ENCODE peak calls at places on chromosome 16, in six cellular contexts. C is OCI-LY7, D is fibroblast of lung, Q is tibial nerve, G is lower leg skin, M is AG10803. V is an unnamed sample.

GRCh38 chr16:4500283-4500682 is 24.1 kb downstream of the HMOX2 start:
- DNase-seq in C (no peak), D (peak), Q (no peak), G (no peak), M (peak), V (peak)

GRCh38 chr16:73049051-73049910 is 1.4 kb upstream of the ZFHX3 start:
- DNase-seq in C (no peak), D (no peak), Q (no peak), G (no peak), M (no peak), V (no peak)

GRCh38 chr16:23518435-23518891 is 8.2 kb upstream of the GGA2 start:
- DNase-seq in C (peak), D (no peak), Q (no peak), G (no peak), M (no peak), V (no peak)

GRCh38 chr16:9256196-9256595 is 164.8 kb downstream of the HAPSTR1 start:
- DNase-seq in C (peak), D (no peak), Q (no peak), G (no peak), M (no peak), V (peak)

GRCh38 chr16:10611825-10612342 is 31.5 kb upstream of the EMP2 start:
- DNase-seq in C (no peak), D (no peak), Q (no peak), G (no peak), M (no peak), V (no peak)

GRCh38 chr16:24018485-24018884 is 182.7 kb downstream of the PRKCB start:
- DNase-seq in C (no peak), D (no peak), Q (no peak), G (peak), M (no peak), V (no peak)

GRCh38 chr16:30621765-30622164 is 11.6 kb upstream of the ZNF689 start:
- DNase-seq in C (no peak), D (peak), Q (no peak), G (no peak), M (peak), V (peak)

GRCh38 chr16:23020084-23020483 is 129.2 kb downstream of the USP31 start:
- DNase-seq in C (no peak), D (no peak), Q (no peak), G (peak), M (no peak), V (no peak)

GRCh38 chr16:87959391-87959968 is 8.2 kb downstream of the BANP start:
- DNase-seq in C (no peak), D (no peak), Q (no peak), G (no peak), M (no peak), V (no peak)

GRCh38 chr16:60989592-60989991 is 1046.6 kb downstream of the CDH8 start:
- DNase-seq in C (no peak), D (peak), Q (no peak), G (no peak), M (no peak), V (no peak)

GRCh38 chr16:21183995-21184394 is 25.5 kb downstream of the LDAF1 start:
- DNase-seq in C (no peak), D (no peak), Q (no peak), G (no peak), M (no peak), V (no peak)

GRCh38 chr16:89100601-89101302 is 7.1 kb downstream of the ACSF3 start:
- DNase-seq in C (no peak), D (no peak), Q (no peak), G (no peak), M (no peak), V (no peak)

GRCh38 chr16:72847187-72848044 is 200.5 kb downstream of the ZFHX3 start:
- DNase-seq in C (peak), D (no peak), Q (no peak), G (peak), M (peak), V (peak)

GRCh38 chr16:82038941-82039340 is 3.9 kb downstream of the HSD17B2 start:
- DNase-seq in C (no peak), D (no peak), Q (no peak), G (no peak), M (no peak), V (no peak)

GRCh38 chr16:28212532-28212873 is 738 bp upstream of the XPO6 start:
- DNase-seq in C (no peak), D (peak), Q (no peak), G (no peak), M (peak), V (peak)

GRCh38 chr16:13453325-13453724 is 466.6 kb upstream of the ERCC4 start:
- DNase-seq in C (no peak), D (peak), Q (no peak), G (no peak), M (peak), V (peak)

GRCh38 chr16:83115491-83116232 is 488.9 kb downstream of the CDH13 start:
- DNase-seq in C (peak), D (no peak), Q (no peak), G (no peak), M (no peak), V (no peak)

GRCh38 chr16:88533381-88533831 is 36.8 kb upstream of the ZC3H18 start:
- DNase-seq in C (no peak), D (peak), Q (no peak), G (no peak), M (peak), V (peak)

GRCh38 chr16:4176794-4177438 is 60.7 kb upstream of the ADCY9 start:
- DNase-seq in C (peak), D (peak), Q (no peak), G (no peak), M (peak), V (peak)

GRCh38 chr16:80996688-80997138 is 10.0 kb downstream of the CMC2 start:
- DNase-seq in C (no peak), D (no peak), Q (no peak), G (no peak), M (no peak), V (no peak)

GRCh38 chr16:58137581-58137980 is 8.4 kb upstream of the CFAP20 start:
- DNase-seq in C (no peak), D (no peak), Q (no peak), G (no peak), M (no peak), V (no peak)

GRCh38 chr16:87874639-87875472 is 5.5 kb upstream of the SLC7A5 start:
- DNase-seq in C (no peak), D (no peak), Q (no peak), G (no peak), M (no peak), V (no peak)

GRCh38 chr16:87702325-87702811 is 63.4 kb downstream of the KLHDC4 start:
- DNase-seq in C (peak), D (no peak), Q (no peak), G (no peak), M (no peak), V (peak)

GRCh38 chr16:65490296-65490695 is 368.4 kb upstream of the CDH11 start:
- DNase-seq in C (no peak), D (no peak), Q (no peak), G (no peak), M (no peak), V (no peak)
- TF ChIP-seq CTCF in C (no peak), D (no peak), Q (no peak), G (no peak), M (no peak), V (no peak)

DNA sequence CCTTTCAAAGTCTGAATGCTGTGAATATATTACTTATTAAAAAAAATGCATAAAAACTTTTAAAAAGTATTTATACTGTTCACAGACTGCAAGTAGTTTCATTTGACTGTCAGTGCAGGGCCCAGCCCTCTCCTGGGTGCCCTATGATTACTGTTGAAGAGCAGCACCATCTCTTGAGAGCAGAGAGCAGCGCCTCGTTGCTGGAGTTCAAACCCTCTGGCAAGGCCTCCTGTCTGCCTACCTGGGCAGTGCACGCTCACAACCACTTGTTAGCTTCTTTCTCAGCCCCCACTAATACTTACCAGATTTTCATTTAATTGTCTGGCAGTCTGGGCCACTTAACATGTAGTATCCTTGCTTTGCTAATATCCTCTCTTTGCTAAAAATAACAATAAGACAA is 233.4 kb downstream of the PHKB start:
- DNase-seq in C (peak), D (no peak), Q (no peak), G (no peak), M (no peak), V (no peak)
- TF ChIP-seq CTCF in C (no peak), D (no peak), Q (no peak), G (no peak), M (no peak), V (no peak)

DNA sequence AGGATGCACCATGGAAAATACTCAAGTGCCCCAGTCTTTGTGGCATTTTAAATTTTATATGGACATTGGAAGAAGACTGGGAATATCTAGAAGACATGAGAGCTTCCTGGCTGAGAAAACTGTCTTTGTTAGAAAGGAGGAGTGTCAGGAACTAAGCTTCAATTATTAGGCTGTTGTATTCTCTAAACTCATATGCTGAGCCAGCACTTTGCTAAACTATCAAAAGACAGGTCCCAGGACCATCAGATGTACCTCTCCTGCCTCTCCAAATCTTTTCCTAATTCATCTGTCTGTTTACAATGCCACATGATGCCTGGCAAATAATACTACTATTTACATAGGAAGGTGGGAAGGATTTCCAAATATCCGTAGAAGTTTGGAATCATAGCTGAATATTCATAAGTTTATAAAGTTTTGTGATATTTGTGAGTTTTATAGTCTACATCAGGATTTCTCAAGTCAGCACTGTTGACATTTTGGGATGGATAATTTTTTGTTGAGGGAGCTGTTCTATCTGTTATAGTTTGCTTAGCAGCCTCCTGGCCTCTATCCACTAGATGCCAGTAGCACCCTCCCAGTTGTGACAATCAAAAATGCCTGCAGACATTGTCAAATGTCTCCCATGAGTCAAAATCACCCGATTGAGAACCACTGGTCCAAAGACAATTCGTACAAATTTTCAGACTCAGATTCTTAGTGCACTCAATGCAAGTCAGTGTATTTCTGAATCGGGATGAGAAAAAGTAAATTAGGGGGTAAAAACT is 61.2 kb upstream of the NETO2 start:
- DNase-seq in C (no peak), D (no peak), Q (no peak), G (no peak), M (no peak), V (no peak)
- TF ChIP-seq CTCF in C (peak), D (no peak), Q (no peak), G (no peak), M (no peak), V (no peak)

GRCh38 chr16:50627419-50627818 is 53.7 kb downstream of the SNX20 start:
- DNase-seq in C (peak), D (peak), Q (peak), G (no peak), M (peak), V (peak)
- TF ChIP-seq CTCF in C (peak), D (peak), Q (peak), G (no peak), M (peak), V (peak)

GRCh38 chr16:71479420-71479819 is 9.7 kb downstream of the ZNF19 start:
- DNase-seq in C (peak), D (no peak), Q (no peak), G (no peak), M (no peak), V (peak)
- TF ChIP-seq CTCF in C (peak), D (peak), Q (no peak), G (no peak), M (peak), V (peak)

GRCh38 chr16:67458121-67458641 is 22.8 kb downstream of the ATP6V0D1 start:
- DNase-seq in C (no peak), D (no peak), Q (no peak), G (no peak), M (no peak), V (no peak)

GRCh38 chr16:67454852-67455251 is 23.9 kb downstream of the HSD11B2 start:
- DNase-seq in C (no peak), D (no peak), Q (no peak), G (no peak), M (no peak), V (no peak)

GRCh38 chr16:67457611-67458010 is 23.3 kb downstream of the ATP6V0D1 start:
- DNase-seq in C (no peak), D (no peak), Q (no peak), G (no peak), M (no peak), V (no peak)

GRCh38 chr16:67454104-67454503 is 23.2 kb downstream of the HSD11B2 start:
- DNase-seq in C (no peak), D (no peak), Q (no peak), G (no peak), M (no peak), V (no peak)

DNA sequence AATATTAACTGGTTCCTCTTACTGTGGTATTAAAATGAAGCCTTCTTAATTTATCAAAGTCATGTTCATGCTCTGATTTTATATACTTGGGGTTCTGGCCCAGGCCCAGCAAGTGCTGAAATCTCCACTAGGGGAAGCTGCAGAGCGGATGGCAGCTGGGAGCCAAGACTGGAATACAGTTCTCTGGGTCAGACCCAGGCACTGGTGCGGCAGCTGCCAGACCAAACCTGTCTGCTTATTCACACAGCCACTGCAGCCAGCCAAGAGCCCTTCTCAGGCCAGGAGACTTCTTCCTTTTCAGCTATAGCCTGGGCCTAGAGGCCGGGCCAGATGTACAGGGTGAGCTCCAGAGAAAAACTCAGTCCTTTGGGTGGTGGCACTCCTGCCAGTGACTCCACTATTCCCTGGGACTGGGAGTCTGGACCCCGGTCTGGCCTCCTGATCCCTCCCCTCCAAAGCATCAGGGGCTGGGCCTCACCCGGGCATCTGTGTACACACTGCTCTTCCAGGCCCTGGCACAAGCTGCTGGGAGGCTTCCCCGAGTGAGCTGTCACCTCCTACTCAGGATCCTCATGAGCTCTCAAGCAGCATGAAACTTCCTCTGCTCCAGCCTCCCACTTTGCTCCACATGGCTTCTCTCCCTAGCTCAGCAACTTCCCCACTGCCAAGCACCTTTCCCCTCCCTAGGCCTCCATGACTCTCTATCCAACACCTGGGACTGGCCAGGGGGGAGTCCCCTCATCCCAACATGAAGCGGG is 24.4 kb downstream of the ATP6V0D1 start:
- DNase-seq in C (no peak), D (peak), Q (no peak), G (no peak), M (peak), V (peak)
- TF ChIP-seq CTCF in C (peak), D (peak), Q (peak), G (no peak), M (peak), V (peak)

DNA sequence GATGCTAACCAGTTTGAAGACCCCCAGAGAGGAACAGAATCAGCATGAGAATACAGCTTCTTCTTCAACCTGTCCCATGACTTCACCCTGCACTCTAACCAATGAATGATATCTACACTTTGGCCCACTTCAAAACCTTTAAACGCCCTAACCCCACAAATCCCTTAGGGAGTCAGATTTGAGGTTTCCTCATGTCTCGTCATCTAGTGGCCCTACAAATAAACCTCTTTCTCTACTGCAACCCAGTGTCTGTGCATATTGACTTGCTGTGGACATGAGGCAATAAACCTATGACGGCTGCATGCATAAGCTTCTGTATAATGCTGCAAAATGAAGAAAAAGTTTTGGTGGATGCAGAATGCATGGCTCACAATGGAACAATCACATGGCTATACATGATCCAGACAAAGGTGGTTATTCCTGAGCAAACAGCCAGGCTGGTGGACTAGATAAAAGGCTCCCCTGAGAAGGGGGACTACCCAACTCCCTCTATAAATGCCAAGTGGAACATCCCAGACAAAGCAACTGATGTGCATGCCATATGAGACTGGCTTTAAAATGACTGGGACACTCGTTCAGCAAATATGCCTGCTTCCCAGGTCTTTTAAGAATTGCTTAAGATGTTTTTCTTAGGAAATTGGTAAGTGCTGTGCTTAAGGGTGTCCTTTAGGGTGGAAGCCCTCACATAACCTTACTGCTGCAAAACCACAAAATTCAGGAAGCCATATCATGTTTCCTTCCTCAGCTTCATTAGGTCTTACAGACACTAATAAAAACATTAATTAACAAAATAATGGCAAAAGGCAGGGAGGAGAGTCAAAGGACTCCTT is 12.2 kb downstream of the N4BP1 start:
- DNase-seq in C (no peak), D (peak), Q (no peak), G (no peak), M (peak), V (peak)
- TF ChIP-seq CTCF in C (no peak), D (no peak), Q (no peak), G (no peak), M (no peak), V (no peak)

GRCh38 chr16:2027024-2028010 is 615 bp downstream of the NHERF2 start:
- DNase-seq in C (peak), D (peak), Q (no peak), G (no peak), M (peak), V (no peak)
- TF ChIP-seq CTCF in C (peak), D (no peak), Q (no peak), G (no peak), M (no peak), V (no peak)

DNA sequence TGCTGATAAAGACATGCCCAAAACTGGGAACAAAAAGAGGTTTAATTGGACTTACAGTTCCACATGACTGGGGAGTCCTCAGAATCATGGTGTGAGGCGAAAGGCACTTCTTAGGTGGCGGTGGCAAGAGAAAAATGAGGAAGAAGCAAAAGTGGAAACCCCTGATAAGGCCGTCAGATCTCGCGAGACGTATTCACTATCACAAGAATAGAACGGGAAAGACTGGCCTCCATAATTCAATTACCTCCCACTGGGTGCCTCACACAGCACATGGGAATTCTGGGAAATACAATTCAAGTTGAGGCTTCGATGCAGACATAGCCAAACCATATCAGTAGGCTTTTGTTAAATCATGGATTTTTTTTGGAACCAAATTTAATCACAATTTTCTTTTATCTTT is 24.4 kb downstream of the RBL2 start:
- DNase-seq in C (no peak), D (no peak), Q (no peak), G (no peak), M (no peak), V (no peak)
- TF ChIP-seq CTCF in C (no peak), D (no peak), Q (no peak), G (no peak), M (no peak), V (no peak)